ENCODE peak calls at places on chromosomes 6 and 20, in five cellular contexts. K is A549, E is fibroblast of the aortic adventitia, S is choroid plexus epithelial cell, M is neural progenitor cell. X is an unnamed sample.

GRCh38 chr6:137223370-137224131 is 4.4 kb upstream of the IFNGR1 start:
- DNase-seq in K (peak), E (peak), S (peak), M (no peak), X (no peak)

GRCh38 chr20:41001497-41001896 is 27.1 kb upstream of the TOP1 start:
- DNase-seq in K (no peak), E (no peak), S (peak), M (no peak), X (no peak)

GRCh38 chr6:36852481-36853147 is 13.4 kb upstream of the CPNE5 start:
- DNase-seq in K (no peak), E (peak), S (peak), M (no peak), X (no peak)

GRCh38 chr6:167093922-167094432 is 28.9 kb upstream of the CCR6 start:
- DNase-seq in K (no peak), E (no peak), S (no peak), M (no peak), X (no peak)

GRCh38 chr6:49639177-49639817 is 2.7 kb upstream of the RHAG start:
- DNase-seq in K (no peak), E (no peak), S (no peak), M (no peak), X (no peak)

GRCh38 chr6:89984926-89985743 is 90.9 kb downstream of the GJA10 start:
- DNase-seq in K (no peak), E (no peak), S (peak), M (peak), X (no peak)

GRCh38 chr6:166419268-166419667 is 36.5 kb upstream of the MPC1 start:
- DNase-seq in K (no peak), E (no peak), S (peak), M (no peak), X (no peak)

GRCh38 chr6:163099621-163100171 is 314.8 kb upstream of the QKI start:
- DNase-seq in K (no peak), E (no peak), S (no peak), M (peak), X (no peak)

DNA sequence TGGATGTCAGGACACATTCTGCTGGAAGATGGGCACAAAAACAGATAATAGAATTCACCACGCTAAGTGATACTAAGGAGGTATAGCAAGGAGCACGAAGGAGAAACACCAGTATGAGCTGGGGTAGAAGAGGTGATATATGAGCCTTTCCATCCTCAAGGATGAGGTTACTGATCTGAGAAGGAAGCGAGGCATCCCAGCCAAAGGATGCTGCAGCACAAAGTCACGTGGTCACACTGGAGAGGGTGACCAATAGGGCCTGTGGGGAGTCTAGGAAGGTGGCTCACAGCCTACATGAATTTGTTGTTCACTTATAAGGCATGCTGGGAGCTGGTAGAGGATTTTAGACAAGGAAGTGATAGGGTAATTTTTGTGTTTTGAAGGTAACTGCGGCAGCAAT is 1.4 kb downstream of the GINS1 start:
- DNase-seq in K (no peak), E (no peak), S (no peak), M (no peak), X (no peak)
- TF ChIP-seq CTCF in K (no peak), E (no peak), S (no peak), M (no peak), X (no peak)

GRCh38 chr20:50238081-50238800 is 47.6 kb downstream of the CEBPB start:
- DNase-seq in K (no peak), E (no peak), S (no peak), M (no peak), X (no peak)

GRCh38 chr20:50233325-50234212 is 42.9 kb downstream of the CEBPB start:
- DNase-seq in K (no peak), E (no peak), S (no peak), M (no peak), X (no peak)

GRCh38 chr20:50234288-50234687 is 43.7 kb downstream of the CEBPB start:
- DNase-seq in K (no peak), E (no peak), S (no peak), M (no peak), X (no peak)

GRCh38 chr20:50240092-50240491 is 49.5 kb downstream of the CEBPB start:
- DNase-seq in K (no peak), E (no peak), S (no peak), M (no peak), X (no peak)

DNA sequence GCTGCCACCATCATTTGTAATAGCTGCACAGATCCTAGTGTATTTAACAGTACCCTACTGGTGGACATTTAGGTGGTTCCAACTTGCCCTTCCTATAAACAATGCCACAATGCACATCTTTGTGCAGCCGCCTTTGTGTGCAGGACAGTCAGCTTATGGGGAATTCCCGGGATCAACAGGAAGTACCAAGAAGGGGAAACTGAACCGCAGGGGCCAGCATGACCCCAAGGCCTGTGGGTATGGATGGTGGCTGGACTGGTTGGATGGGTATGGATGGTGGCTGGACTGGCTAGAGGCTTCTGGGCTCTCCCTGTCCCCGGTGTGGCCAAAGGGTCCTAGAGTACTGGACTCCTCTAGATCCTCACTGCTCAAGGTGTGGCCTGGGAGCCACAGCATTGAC is 46.7 kb downstream of the CEBPB start:
- DNase-seq in K (no peak), E (no peak), S (no peak), M (no peak), X (no peak)
- TF ChIP-seq CTCF in K (no peak), E (no peak), S (no peak), M (no peak), X (no peak)

GRCh38 chr6:141077355-141078333 is 1055.1 kb upstream of the GJE1 start:
- DNase-seq in K (peak), E (no peak), S (peak), M (peak), X (no peak)
- TF ChIP-seq CTCF in K (no peak), E (peak), S (peak), M (peak), X (no peak)

DNA sequence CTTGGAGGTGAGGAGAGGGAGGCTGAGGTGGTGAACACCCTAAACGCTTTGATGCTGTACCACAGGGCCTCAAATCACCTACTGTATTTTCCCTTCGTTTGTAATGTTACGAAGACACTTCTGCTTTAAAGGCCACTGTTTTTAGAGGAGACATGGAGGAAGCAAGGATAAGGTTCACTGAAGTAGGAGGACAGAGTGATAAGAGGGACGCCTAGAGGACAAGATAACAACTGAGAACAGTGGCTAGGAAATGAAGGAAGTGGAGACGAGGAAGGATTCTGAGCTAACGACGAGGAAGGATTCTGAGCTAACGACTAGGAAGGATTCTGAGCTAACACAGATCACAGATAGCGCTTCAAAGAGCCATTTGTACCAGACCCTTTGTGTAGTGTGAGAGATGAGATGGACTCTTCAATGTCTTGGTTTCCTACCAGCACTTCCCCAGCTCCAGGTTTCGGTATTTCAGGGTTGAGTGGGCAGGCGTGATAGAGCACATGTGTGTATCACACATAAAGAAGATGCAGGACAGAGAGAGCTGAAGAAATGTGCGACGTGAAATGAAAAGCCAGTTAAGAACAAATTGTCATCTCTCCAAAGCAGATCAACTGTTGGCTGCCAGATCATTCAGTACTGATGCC is 7.5 kb downstream of the SF3B5 start:
- DNase-seq in K (no peak), E (no peak), S (no peak), M (no peak), X (no peak)
- TF ChIP-seq CTCF in K (no peak), E (no peak), S (no peak), M (no peak), X (no peak)

GRCh38 chr6:51542466-51542865 is 544.9 kb downstream of the PKHD1 start:
- DNase-seq in K (no peak), E (no peak), S (no peak), M (no peak), X (no peak)

GRCh38 chr6:51536728-51537127 is 550.7 kb downstream of the PKHD1 start:
- DNase-seq in K (no peak), E (no peak), S (no peak), M (no peak), X (no peak)

GRCh38 chr6:51541847-51542246 is 545.6 kb downstream of the PKHD1 start:
- DNase-seq in K (no peak), E (no peak), S (peak), M (peak), X (no peak)
- TF ChIP-seq CTCF in K (no peak), E (no peak), S (no peak), M (no peak), X (no peak)

GRCh38 chr6:143802833-143803565 is 40.1 kb upstream of the LTV1 start:
- DNase-seq in K (no peak), E (peak), S (peak), M (no peak), X (no peak)
- TF ChIP-seq CTCF in K (no peak), E (no peak), S (no peak), M (no peak), X (no peak)

GRCh38 chr20:25580711-25581110 is 4.6 kb downstream of the NINL start:
- DNase-seq in K (no peak), E (peak), S (peak), M (no peak), X (no peak)

GRCh38 chr20:25586877-25587276 is 1.5 kb upstream of the NINL start:
- DNase-seq in K (peak), E (no peak), S (no peak), M (no peak), X (no peak)

GRCh38 chr20:25588491-25588890 is 3.2 kb upstream of the NINL start:
- DNase-seq in K (no peak), E (no peak), S (no peak), M (no peak), X (no peak)

GRCh38 chr20:25587536-25587935 is 2.2 kb upstream of the NINL start:
- DNase-seq in K (no peak), E (no peak), S (no peak), M (no peak), X (no peak)

DNA sequence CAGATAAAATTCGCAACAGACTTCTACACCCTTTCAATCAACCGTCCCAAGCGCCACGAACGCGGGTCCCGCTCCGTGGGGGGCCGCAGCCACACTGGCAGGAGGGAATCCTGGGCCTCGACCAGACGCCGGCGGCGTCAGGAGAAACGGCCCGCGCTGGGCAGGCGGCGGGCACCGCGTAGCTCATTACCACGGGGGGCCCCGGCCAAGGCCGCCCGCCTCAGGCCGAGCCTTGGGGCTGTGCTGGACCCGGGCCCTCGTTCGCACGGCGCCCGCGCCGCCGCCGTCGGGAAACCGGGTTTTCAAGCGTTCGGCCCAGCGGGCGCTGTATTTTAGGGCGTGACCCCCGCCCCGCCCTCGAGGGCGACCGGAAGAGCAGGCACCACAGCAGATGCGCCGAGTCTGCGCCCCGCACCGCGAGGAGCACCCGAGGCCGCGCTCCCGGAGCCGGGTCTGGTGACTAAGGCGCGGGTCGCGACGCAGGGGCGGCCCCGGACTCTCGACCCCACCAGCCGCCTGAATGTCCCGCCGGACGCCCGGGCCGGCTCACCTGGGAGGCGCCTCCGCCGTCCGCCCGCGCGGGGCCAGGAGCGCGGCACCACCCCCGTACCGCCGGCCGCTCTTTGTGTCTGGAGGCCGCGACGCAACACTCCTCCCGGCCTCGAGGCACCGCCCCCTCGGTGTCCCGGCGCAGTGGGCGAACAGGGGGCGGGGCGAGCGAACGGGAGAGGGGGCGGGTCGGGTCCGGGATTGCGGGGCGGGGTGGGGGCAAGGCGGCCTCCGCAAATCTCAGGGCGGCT is at the start of gene NINL:
- DNase-seq in K (peak), E (peak), S (peak), M (peak), X (no peak)
- TF ChIP-seq CTCF in K (no peak), E (no peak), S (no peak), M (no peak), X (no peak)